ENCODE peak calls at places on chromosomes 5 and 9, in six cellular contexts. H is fibroblast of lung; F is effector memory CD4-positive, alpha-beta T cell; A is colonic mucosa; N is left ventricle myocardium inferior; M is cardiac muscle cell. U is an unnamed sample.

GRCh38 chr9:95167998-95168397 is 149.5 kb downstream of the FANCC start:
- DNase-seq in N (no peak), H (peak; percentile 97), M (peak; percentile 96), A (peak; percentile 75), F (no peak), U (peak; percentile 89)

GRCh38 chr5:132667761-132668705 is 5.8 kb upstream of the IL4 start:
- DNase-seq in A (peak; percentile 12), M (no peak), N (no peak), H (no peak), F (no peak), U (no peak)

GRCh38 chr9:71249729-71250317 is 128.4 kb upstream of the TRPM3 start:
- DNase-seq in M (peak; percentile 83), H (peak; percentile 75), A (peak; percentile 19), N (no peak), F (no peak), U (peak; percentile 70)

GRCh38 chr9:111153973-111154590 is 115.8 kb upstream of the LPAR1 start:
- DNase-seq in H (peak; percentile 75), N (no peak), M (no peak), F (no peak), A (no peak), U (peak; percentile 39)

GRCh38 chr5:125499969-125500368 is 753.5 kb upstream of the ZNF608 start:
- DNase-seq in H (no peak), F (no peak), N (no peak), A (no peak), M (no peak), U (no peak)

GRCh38 chr9:2568689-2569088 is 52.9 kb upstream of the VLDLR start:
- DNase-seq in H (no peak), M (no peak), N (no peak), F (no peak), A (peak; percentile 24), U (no peak)

GRCh38 chr9:135463140-135463539 is 16.4 kb upstream of the PPP1R26 start:
- DNase-seq in N (no peak), H (peak; percentile 36), M (no peak), F (no peak), A (no peak), U (peak; percentile 31)

GRCh38 chr5:147234825-147235635 is at the start of gene STK32A:
- DNase-seq in N (peak; percentile 34), M (peak; percentile 25), A (peak; percentile 32), F (no peak), H (peak; percentile 10), U (peak; percentile 10)

GRCh38 chr9:81289622-81290021 is 399.7 kb downstream of the TLE1 start:
- DNase-seq in H (no peak), F (no peak), A (no peak), M (no peak), N (no peak), U (no peak)

GRCh38 chr5:8906303-8906967 is 639.4 kb downstream of the SEMA5A start:
- DNase-seq in F (no peak), N (no peak), A (no peak), M (peak; percentile 13), H (peak; percentile 91), U (no peak)

GRCh38 chr5:74179183-74179582 is 461.3 kb downstream of the ENC1 start:
- DNase-seq in A (no peak), M (peak; percentile 69), H (peak; percentile 92), F (no peak), N (no peak), U (no peak)

GRCh38 chr9:120475341-120475740 is 104.6 kb downstream of the CDK5RAP2 start:
- DNase-seq in H (peak; percentile 38), A (no peak), M (peak; percentile 93), N (no peak), F (no peak), U (no peak)

GRCh38 chr5:42547146-42547545 is 123.9 kb downstream of the GHR start:
- DNase-seq in M (peak; percentile 58), H (peak; percentile 94), F (no peak), A (no peak), N (no peak), U (no peak)

GRCh38 chr5:100780376-100780870 is 122.7 kb downstream of the ST8SIA4 start:
- DNase-seq in N (no peak), M (no peak), H (no peak), A (no peak), F (no peak), U (no peak)
- H3K4me1 ChIP-seq in N (no peaks in the 10 kb centered on the region), M (no peaks in the 10 kb centered on the region), H (no peaks in the 10 kb centered on the region), A (no peaks in the 10 kb centered on the region), F (no peaks in the 10 kb centered on the region), U (peaks cover 20% of the 10 kb centered on the region)

DNA sequence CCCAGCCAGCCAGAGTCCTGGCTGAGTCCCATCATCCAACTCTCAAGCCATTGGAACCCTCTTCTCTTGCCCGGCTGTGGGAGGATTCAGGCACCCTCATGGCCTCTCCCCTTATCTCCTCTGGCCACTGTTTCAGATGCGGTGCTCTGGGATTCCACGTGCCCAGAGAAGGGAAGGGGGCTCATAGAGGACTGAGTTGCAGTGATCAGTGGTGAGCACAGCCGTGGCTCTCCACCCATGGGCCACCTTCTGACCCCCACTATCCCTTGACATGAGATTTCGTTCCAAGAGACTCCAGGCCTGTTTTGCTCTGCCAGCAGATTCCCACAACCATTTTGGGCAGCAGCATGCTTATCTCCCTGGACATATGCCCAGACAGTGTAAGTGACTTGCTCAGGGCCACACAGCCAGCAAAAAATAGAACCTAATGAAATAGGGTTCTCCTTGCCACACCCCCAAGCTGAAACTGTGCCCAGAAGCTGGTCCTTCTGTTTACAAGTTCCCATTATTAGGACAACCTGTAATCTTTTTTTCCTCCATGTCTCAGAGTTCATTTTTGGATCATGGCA is 2.7 kb downstream of the GPX3 start:
- DNase-seq in A (peak; percentile 49), N (peak; percentile 75), H (peak; percentile 85), M (peak; percentile 85), F (no peak), U (no peak)
- H3K4me3 ChIP-seq in A (no peak overlapping the region), N (peak overlapping the region; percentile 97), H (no peak overlapping the region), M (no peak overlapping the region), F (no peak overlapping the region), U (no peak overlapping the region)

GRCh38 chr9:129403743-129404620 is 216.9 kb downstream of the C9orf50 start:
- DNase-seq in M (no peak), A (no peak), N (no peak), H (no peak), F (no peak), U (no peak)

GRCh38 chr9:129400971-129401622 is 219.8 kb downstream of the C9orf50 start:
- DNase-seq in H (no peak), F (no peak), A (no peak), N (no peak), M (no peak), U (no peak)

GRCh38 chr9:129401623-129402340 is 219.1 kb downstream of the C9orf50 start:
- DNase-seq in H (peak; percentile 27), M (peak; percentile 64), A (peak; percentile 40), F (no peak), N (peak; percentile 35), U (peak; percentile 33)

GRCh38 chr9:129402931-129403742 is 217.8 kb downstream of the C9orf50 start:
- DNase-seq in F (no peak), A (no peak), M (no peak), H (no peak), N (no peak), U (no peak)

GRCh38 chr9:129402341-129402739 is 218.6 kb downstream of the C9orf50 start:
- DNase-seq in N (no peak), M (peak; percentile 33), A (no peak), H (no peak), F (no peak), U (no peak)
- H3K4me1 ChIP-seq in N (peaks cover 39% of the 10 kb centered on the region), M (peaks cover 27% of the 10 kb centered on the region), A (no peaks in the 10 kb centered on the region), H (peaks cover 2% of the 10 kb centered on the region), F (no peaks in the 10 kb centered on the region), U (peaks cover 20% of the 10 kb centered on the region)

GRCh38 chr9:97907051-97907450 is 15.2 kb downstream of the TRMO start:
- DNase-seq in H (no peak), A (no peak), N (no peak), F (no peak), M (no peak), U (no peak)

GRCh38 chr9:97907632-97908031 is 14.7 kb downstream of the TRMO start:
- DNase-seq in M (no peak), A (no peak), N (no peak), H (no peak), F (no peak), U (no peak)

GRCh38 chr9:97910273-97910844 is 11.9 kb downstream of the TRMO start:
- DNase-seq in H (no peak), M (no peak), N (no peak), A (no peak), F (peak; percentile 19), U (no peak)

GRCh38 chr9:97906236-97906831 is 16.0 kb downstream of the TRMO start:
- DNase-seq in A (no peak), H (no peak), M (peak; percentile 5), F (peak; percentile 40), N (peak; percentile 43), U (no peak)

GRCh38 chr9:97908736-97909135 is 13.6 kb downstream of the TRMO start:
- DNase-seq in H (no peak), N (no peak), A (no peak), M (no peak), F (no peak), U (no peak)
- H3K4me3 ChIP-seq in H (no peak overlapping the region), N (no peak overlapping the region), A (no peak overlapping the region), M (no peak overlapping the region), F (no peak overlapping the region), U (no peak overlapping the region)

DNA sequence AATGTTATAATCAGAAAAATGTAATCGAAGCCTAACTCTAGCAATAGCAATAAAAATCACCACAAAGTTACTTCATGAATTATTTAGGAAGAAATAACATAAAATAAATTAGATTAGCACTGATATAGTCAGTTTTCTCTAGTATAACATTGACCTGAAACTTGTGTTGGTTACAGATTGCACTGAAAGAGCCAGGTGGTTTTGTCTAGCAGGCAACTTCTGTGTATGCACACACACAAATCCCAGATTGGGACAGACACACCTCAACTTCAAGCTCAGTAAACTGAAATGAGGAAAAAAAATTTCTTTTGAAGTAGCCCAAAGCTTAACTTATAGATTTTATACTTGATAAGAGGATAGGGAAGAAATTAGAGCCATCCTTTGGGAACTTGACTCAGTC is 129.3 kb downstream of the EFNA5 start:
- DNase-seq in F (no peak), M (no peak), N (no peak), A (no peak), H (no peak), U (no peak)
- H3K4me1 ChIP-seq in F (no peaks in the 10 kb centered on the region), M (peaks cover 26% of the 10 kb centered on the region), N (peaks cover 70% of the 10 kb centered on the region), A (no peaks in the 10 kb centered on the region), H (peaks cover 5% of the 10 kb centered on the region), U (peaks cover 13% of the 10 kb centered on the region)

GRCh38 chr9:14340536-14340935 is 26.6 kb upstream of the NFIB start:
- DNase-seq in A (no peak), H (no peak), M (no peak), F (no peak), N (no peak), U (no peak)

GRCh38 chr9:14340994-14341393 is 27.1 kb upstream of the NFIB start:
- DNase-seq in H (no peak), A (no peak), M (no peak), F (no peak), N (no peak), U (no peak)

GRCh38 chr9:14342746-14343145 is 28.8 kb upstream of the NFIB start:
- DNase-seq in F (no peak), N (no peak), H (no peak), M (no peak), A (no peak), U (no peak)

GRCh38 chr9:14343236-14343947 is 29.5 kb upstream of the NFIB start:
- DNase-seq in H (no peak), N (no peak), A (no peak), M (no peak), F (no peak), U (no peak)

GRCh38 chr9:14341437-14342133 is 27.6 kb upstream of the NFIB start:
- DNase-seq in N (no peak), H (no peak), A (no peak), M (no peak), F (no peak), U (no peak)
- H3K4me3 ChIP-seq in N (no peak overlapping the region), H (no peak overlapping the region), A (no peak overlapping the region), M (no peak overlapping the region), F (no peak overlapping the region), U (no peak overlapping the region)

U was measured in A673.